ENCODE peak calls at places on chromosomes 6 and 20, in four cellular contexts. One of them, this sample, is unnamed.

GRCh38 chr20:21808863-21809664 is 103.6 kb downstream of the PAX1 start:
- DNase-seq in EL: no peak
- DNase-seq in posterior cingulate gyrus: peak
- DNase-seq in kidney: peak
- DNase-seq in this sample: peak

GRCh38 chr6:144064402-144064830 is 31.0 kb downstream of the SF3B5 start:
- DNase-seq in kidney: peak
- DNase-seq in posterior cingulate gyrus: no peak
- DNase-seq in EL: peak
- DNase-seq in this sample: no peak

GRCh38 chr20:13625241-13625981 is 13.3 kb downstream of the TASP1 start:
- DNase-seq in kidney: no peak
- DNase-seq in EL: no peak
- DNase-seq in posterior cingulate gyrus: no peak
- DNase-seq in this sample: no peak

GRCh38 chr20:1313236-1313964 is 15.5 kb downstream of the SDCBP2 start:
- DNase-seq in EL: peak
- DNase-seq in kidney: peak
- DNase-seq in posterior cingulate gyrus: peak
- DNase-seq in this sample: peak

GRCh38 chr6:1383729-1384548 is 5.4 kb upstream of the FOXF2 start:
- DNase-seq in posterior cingulate gyrus: no peak
- DNase-seq in kidney: peak
- DNase-seq in EL: no peak
- DNase-seq in this sample: no peak

GRCh38 chr20:24402234-24402633 is 67.2 kb upstream of the SYNDIG1 start:
- DNase-seq in posterior cingulate gyrus: no peak
- DNase-seq in EL: no peak
- DNase-seq in kidney: no peak
- DNase-seq in this sample: no peak

GRCh38 chr6:159655409-159655988 is 37.5 kb downstream of the SOD2 start:
- DNase-seq in kidney: no peak
- DNase-seq in posterior cingulate gyrus: no peak
- DNase-seq in EL: no peak
- DNase-seq in this sample: no peak

GRCh38 chr6:47716207-47716606 is 17.8 kb downstream of the ADGRF4 start:
- DNase-seq in kidney: no peak
- DNase-seq in EL: no peak
- DNase-seq in posterior cingulate gyrus: no peak
- DNase-seq in this sample: no peak

GRCh38 chr6:82980086-82980485 is 85.6 kb downstream of the UBE3D start:
- DNase-seq in posterior cingulate gyrus: no peak
- DNase-seq in EL: peak
- DNase-seq in kidney: no peak
- DNase-seq in this sample: no peak

This sample was measured in pons.